ENCODE peak calls at places on chromosomes 12 and 14, in five cellular contexts. X, E, Y, R and B are unnamed samples. For H3K27me3 and H3K36me3, the result is how much of the 10 kb centered on the place peaks cover.

GRCh38 chr12:90546511-90546910 is 408.5 kb downstream of the CCER1 start:
- DNase-seq in X (no peak), E (no peak), Y (no peak), R (no peak), B (no peak)

GRCh38 chr14:53285806-53286205 is 132.7 kb upstream of the DDHD1 start:
- DNase-seq in X (no peak), Y (no peak), R (no peak), E (no peak), B (no peak)

GRCh38 chr12:95218164-95218851 is 701 bp downstream of the VEZT start:
- DNase-seq in Y (no peak), R (no peak), X (no peak), E (no peak), B (no peak)

GRCh38 chr12:102406033-102406584 is 74.3 kb downstream of the IGF1 start:
- DNase-seq in Y (peak), E (no peak), X (no peak), R (no peak), B (no peak)

GRCh38 chr12:121800694-121801600 is 2.9 kb upstream of the SETD1B start:
- DNase-seq in R (no peak), X (peak), Y (peak), E (peak), B (peak)

GRCh38 chr12:116179384-116179783 is 98.1 kb downstream of the MED13L start:
- DNase-seq in E (no peak), X (no peak), Y (no peak), R (no peak), B (no peak)

GRCh38 chr14:77140937-77141591 is 527 bp downstream of the ZDHHC22 start:
- DNase-seq in R (no peak), E (no peak), Y (peak), X (peak), B (no peak)

GRCh38 chr12:81757731-81758325 is 1.3 kb downstream of the PPFIA2 start:
- DNase-seq in R (no peak), X (no peak), E (no peak), Y (peak), B (no peak)

GRCh38 chr12:108884116-108885012 is 4.5 kb downstream of the DAO start:
- DNase-seq in R (peak), Y (peak), E (peak), X (peak), B (peak)

GRCh38 chr14:69528143-69528542 is 43.6 kb downstream of the PLEKHD1 start:
- DNase-seq in X (no peak), R (no peak), E (no peak), Y (no peak), B (no peak)

GRCh38 chr14:69529563-69529962 is 45.0 kb downstream of the PLEKHD1 start:
- DNase-seq in R (no peak), E (no peak), X (no peak), Y (no peak), B (no peak)

GRCh38 chr14:69525896-69526295 is 41.4 kb downstream of the PLEKHD1 start:
- DNase-seq in X (no peak), Y (no peak), R (no peak), E (no peak), B (no peak)

GRCh38 chr14:69528930-69529329 is 44.4 kb downstream of the PLEKHD1 start:
- DNase-seq in Y (no peak), X (no peak), E (no peak), R (no peak), B (no peak)

DNA sequence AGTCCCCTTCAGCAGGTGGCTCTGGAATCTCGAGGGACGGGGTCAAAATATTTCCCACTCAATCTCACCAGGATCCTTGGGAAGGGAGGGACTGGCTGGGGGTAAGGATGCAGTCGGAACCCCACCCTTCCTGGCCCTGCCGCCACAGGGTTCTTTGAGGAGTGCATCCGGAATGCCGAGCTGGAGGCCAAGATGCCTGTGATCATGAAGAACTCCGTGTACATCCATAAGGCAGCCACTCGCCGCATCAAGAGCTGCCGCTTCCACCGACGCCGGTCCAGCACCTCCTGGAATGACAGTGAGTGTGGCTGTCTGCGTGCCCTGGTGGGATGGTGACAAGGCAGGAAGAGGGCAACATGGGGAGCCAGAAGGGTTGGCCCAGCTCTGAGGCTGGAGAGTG is 43.1 kb downstream of the PLEKHD1 start:
- DNase-seq in R (no peak), Y (no peak), E (no peak), X (no peak), B (no peak)
- H3K27me3 ChIP-seq in R (under half), Y (under half), E (under half), X (under half), B (under half)

DNA sequence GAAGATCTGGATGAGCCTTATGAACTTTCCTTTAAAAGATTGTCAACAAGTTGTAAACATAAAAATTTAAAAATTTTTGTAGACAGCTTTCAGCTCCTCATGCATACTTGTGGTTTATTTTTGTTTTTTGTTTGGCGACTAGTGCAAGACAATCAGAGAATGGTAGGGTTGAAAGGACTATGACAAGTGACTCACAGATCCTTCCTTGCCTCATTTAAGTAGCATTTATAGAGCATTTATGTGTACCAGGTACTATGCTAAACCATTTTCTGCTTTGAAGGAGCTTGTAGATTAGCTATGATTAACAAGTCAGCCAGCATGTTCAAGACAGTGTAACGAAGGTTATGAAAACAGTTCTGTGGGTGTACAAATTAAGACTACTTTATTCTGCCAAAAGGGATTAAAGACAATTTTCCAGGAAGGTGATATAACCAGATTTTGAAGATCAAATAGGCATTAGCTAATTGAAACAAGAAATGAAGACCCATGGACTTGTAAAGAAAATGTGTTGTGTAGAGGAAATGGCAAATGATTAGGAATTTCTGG is 122.0 kb downstream of the PCNX1 start:
- DNase-seq in Y (no peak), E (no peak), X (no peak), R (peak), B (no peak)
- H3K36me3 ChIP-seq in Y (half or more), E (under half), X (under half), R (under half), B (under half)

DNA sequence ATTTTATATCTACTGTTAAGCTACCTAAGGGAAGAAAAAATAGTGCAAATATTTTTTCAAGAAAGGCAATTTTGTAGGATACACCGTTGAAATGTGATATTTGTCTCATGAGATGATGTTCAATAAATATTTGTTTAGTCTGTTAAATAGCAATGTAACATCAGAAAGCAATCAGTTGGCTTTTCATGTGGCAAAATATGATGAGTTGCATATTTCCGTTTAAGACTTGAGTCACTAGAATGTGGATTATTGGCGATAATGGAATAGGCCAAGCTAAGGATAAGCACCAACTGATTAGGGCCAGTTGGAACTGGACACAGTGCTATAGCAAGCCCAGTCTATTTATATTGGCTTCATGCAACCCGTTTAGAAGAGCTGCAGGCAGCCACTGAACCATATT is 250.4 kb upstream of the SLC16A7 start:
- DNase-seq in E (no peak), R (no peak), X (no peak), Y (no peak), B (no peak)
- TF ChIP-seq CTCF in E (no peak), R (no peak), X (no peak), Y (no peak), B (no peak)

GRCh38 chr12:132199526-132200319 is 55.5 kb downstream of the NOC4L start:
- DNase-seq in R (no peak), X (no peak), Y (no peak), E (no peak), B (no peak)
- H3K27me3 ChIP-seq in R (under half), X (under half), Y (half or more), E (under half), B (under half)

GRCh38 chr12:117440384-117440783 is 79.0 kb upstream of the NOS1 start:
- DNase-seq in Y (no peak), E (no peak), R (no peak), X (no peak), B (no peak)

GRCh38 chr12:117433878-117434277 is 72.5 kb upstream of the NOS1 start:
- DNase-seq in R (no peak), X (no peak), Y (no peak), E (no peak), B (no peak)

GRCh38 chr12:117441751-117442150 is 80.3 kb upstream of the NOS1 start:
- DNase-seq in E (no peak), R (no peak), Y (no peak), X (no peak), B (no peak)

GRCh38 chr12:117439531-117440001 is 78.1 kb upstream of the NOS1 start:
- DNase-seq in Y (peak), E (no peak), R (no peak), X (no peak), B (no peak)

DNA sequence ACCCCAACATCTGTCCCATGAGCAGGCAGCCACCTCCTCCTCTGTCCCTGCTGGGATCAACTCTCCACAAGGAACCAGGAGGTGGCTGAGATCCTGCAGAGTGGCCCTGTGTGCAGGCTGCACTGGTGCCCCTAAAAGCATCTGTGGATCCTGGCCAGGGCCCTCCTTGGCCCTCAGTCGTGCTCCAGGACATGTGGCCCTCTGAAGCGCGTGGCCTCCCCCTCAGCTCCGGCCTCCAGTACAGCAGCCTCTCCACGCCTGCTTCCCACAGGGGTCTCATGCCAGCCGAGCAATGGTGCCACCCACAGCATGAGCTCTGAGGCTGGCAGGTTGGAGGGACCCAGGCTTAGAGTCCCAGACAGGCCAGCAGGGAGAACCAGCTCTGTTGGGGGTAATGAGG is 77.4 kb upstream of the NOS1 start:
- DNase-seq in E (no peak), R (no peak), X (no peak), Y (peak), B (no peak)
- H3K36me3 ChIP-seq in E (under half), R (under half), X (under half), Y (under half), B (under half)

DNA sequence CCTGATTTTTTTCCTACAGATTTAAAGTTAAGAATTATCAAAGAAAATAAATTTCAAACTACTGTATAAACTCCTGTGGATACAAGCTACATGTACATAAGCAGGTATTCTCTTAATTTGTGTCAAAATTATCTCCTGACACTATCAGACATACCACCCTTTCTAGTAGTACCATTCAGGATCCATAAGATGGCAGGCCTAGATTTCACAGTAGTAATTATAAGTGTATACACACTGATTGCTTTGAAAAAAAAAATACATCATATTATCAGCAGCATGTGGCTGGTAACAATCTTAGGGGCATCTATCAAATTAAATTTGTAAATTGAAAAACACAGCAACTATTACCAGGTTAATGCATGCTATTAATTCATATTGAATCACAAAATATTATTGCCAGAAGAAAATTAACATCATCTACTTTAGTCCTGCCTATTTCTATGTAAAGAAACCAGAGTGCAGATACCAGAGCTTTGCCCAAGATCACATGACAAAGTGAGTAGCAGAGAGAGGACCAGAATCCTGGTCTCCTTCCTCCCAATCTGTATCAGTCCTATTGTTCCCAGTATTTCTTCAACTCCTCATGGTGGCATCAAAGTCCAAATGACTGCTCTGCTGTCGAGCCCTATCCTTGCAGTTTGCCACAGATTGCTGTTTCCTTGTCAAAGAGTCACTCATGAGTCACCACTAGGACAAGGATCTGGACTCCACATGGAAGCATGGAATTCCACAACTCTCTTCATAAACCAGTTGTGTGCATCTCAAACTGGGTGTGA is 27.7 kb upstream of the CALM1 start:
- DNase-seq in Y (peak), X (no peak), E (no peak), R (peak), B (peak)
- TF ChIP-seq CTCF in Y (peak), X (peak), E (peak), R (peak), B (no peak)

GRCh38 chr12:50363141-50363540 is 33.3 kb downstream of the FAM186A start:
- DNase-seq in X (no peak), E (no peak), R (no peak), Y (no peak), B (no peak)
- H3K27me3 ChIP-seq in X (under half), E (under half), R (under half), Y (under half), B (under half)

GRCh38 chr14:100348779-100349708 is 25.9 kb downstream of the SLC25A47 start:
- DNase-seq in R (no peak), X (no peak), E (no peak), Y (no peak), B (no peak)

GRCh38 chr14:100345711-100346110 is 22.6 kb downstream of the SLC25A47 start:
- DNase-seq in Y (peak), E (no peak), R (no peak), X (no peak), B (no peak)

GRCh38 chr14:100350283-100350926 is 27.3 kb downstream of the SLC25A47 start:
- DNase-seq in E (no peak), X (no peak), Y (no peak), R (no peak), B (no peak)

GRCh38 chr14:100346306-100347091 is 23.4 kb downstream of the SLC25A47 start:
- DNase-seq in E (no peak), R (no peak), X (no peak), Y (no peak), B (no peak)

GRCh38 chr14:100348253-100348729 is 25.2 kb downstream of the SLC25A47 start:
- DNase-seq in X (peak), R (no peak), Y (no peak), E (no peak), B (no peak)
- H3K36me3 ChIP-seq in X (half or more), R (under half), Y (under half), E (under half), B (under half)

GRCh38 chr14:90717916-90718315 is 98.3 kb downstream of the TTC7B start:
- DNase-seq in R (no peak), Y (no peak), E (no peak), X (no peak), B (no peak)

GRCh38 chr14:90722590-90722989 is 93.6 kb downstream of the TTC7B start:
- DNase-seq in E (no peak), X (no peak), Y (no peak), R (no peak), B (no peak)

GRCh38 chr14:90721619-90722305 is 94.5 kb downstream of the TTC7B start:
- DNase-seq in X (no peak), Y (no peak), R (peak), E (no peak), B (no peak)

GRCh38 chr14:90720832-90721231 is 95.4 kb downstream of the TTC7B start:
- DNase-seq in X (no peak), R (no peak), Y (no peak), E (no peak), B (no peak)

GRCh38 chr14:90720336-90720735 is 95.9 kb downstream of the TTC7B start:
- DNase-seq in Y (peak), R (no peak), E (no peak), X (no peak), B (no peak)
- TF ChIP-seq CTCF in Y (no peak), R (no peak), E (no peak), X (no peak), B (no peak)